ENCODE peak calls at places on chromosomes 16 and 17, in ten cellular contexts. E is endodermal cell; F is CD8-positive, alpha-beta T cell; P is epithelial cell of proximal tubule; Y is psoas muscle; K is OCI-LY7; V is neural progenitor cell; Z is choroid plexus epithelial cell; J is cardiac fibroblast; I is prostate gland. A is an unnamed sample.

GRCh38 chr17:60926466-60927183 is 249.0 kb downstream of the BCAS3 start:
- DNase-seq in Z (no peak), E (no peak), V (no peak), I (no peak), Y (no peak), K (no peak), F (no peak), J (no peak), P (no peak), A (no peak)

GRCh38 chr16:63925221-63925620 is 1196.6 kb downstream of the CDH11 start:
- DNase-seq in P (no peak), I (no peak), E (no peak), Y (no peak), V (no peak), F (no peak), K (no peak), Z (no peak), J (no peak), A (no peak)

GRCh38 chr16:17635183-17635582 is 164.4 kb upstream of the XYLT1 start:
- DNase-seq in Z (no peak), I (no peak), E (no peak), J (no peak), V (no peak), P (no peak), Y (no peak), K (no peak), F (no peak), A (no peak)

GRCh38 chr16:85417156-85417860 is 195.8 kb upstream of the GSE1 start:
- DNase-seq in I (no peak), Z (no peak), Y (peak), P (no peak), E (no peak), K (peak), F (no peak), J (no peak), V (no peak), A (no peak)

GRCh38 chr17:68439656-68440290 is 17.5 kb downstream of the WIPI1 start:
- DNase-seq in E (no peak), K (peak), F (no peak), J (peak), Z (peak), Y (no peak), V (no peak), I (no peak), P (no peak), A (no peak)

GRCh38 chr17:41118721-41119120 is 548 bp upstream of the KRTAP4-11 start:
- DNase-seq in Y (no peak), J (no peak), P (no peak), K (no peak), Z (no peak), V (no peak), I (no peak), F (no peak), E (no peak), A (no peak)

GRCh38 chr16:29318037-29318436 is 88.5 kb downstream of the NPIPB11 start:
- DNase-seq in I (no peak), Y (no peak), K (no peak), V (no peak), J (no peak), E (no peak), Z (peak), P (no peak), F (no peak), A (peak)

GRCh38 chr16:12235110-12235509 is 258.6 kb downstream of the SNX29 start:
- DNase-seq in I (no peak), J (peak), Z (no peak), F (no peak), K (no peak), Y (no peak), V (no peak), P (no peak), E (no peak), A (no peak)

GRCh38 chr16:84117482-84117843 is 721 bp upstream of the MBTPS1 start:
- DNase-seq in P (no peak), Y (no peak), F (peak), V (peak), K (peak), I (no peak), Z (peak), E (peak), J (no peak), A (no peak)

GRCh38 chr17:11412653-11413052 is 171.6 kb downstream of the SHISA6 start:
- DNase-seq in I (no peak), Y (no peak), K (no peak), E (no peak), P (no peak), Z (no peak), V (no peak), J (no peak), F (no peak), A (no peak)

GRCh38 chr17:80777274-80777673 is 214.4 kb upstream of the CHMP6 start:
- DNase-seq in I (no peak), K (no peak), Y (no peak), Z (peak), F (no peak), P (no peak), J (no peak), V (no peak), E (no peak), A (no peak)

GRCh38 chr16:9401173-9401572 is 309.7 kb downstream of the HAPSTR1 start:
- DNase-seq in J (no peak), F (no peak), P (no peak), Z (no peak), V (no peak), K (no peak), I (no peak), Y (no peak), E (no peak), A (no peak)

GRCh38 chr17:56347646-56348045 is 194.4 kb downstream of the ANKFN1 start:
- DNase-seq in F (no peak), Z (no peak), I (no peak), V (no peak), J (no peak), P (no peak), E (no peak), Y (no peak), K (no peak), A (no peak)

GRCh38 chr16:49835116-49835880 is 20.6 kb downstream of the ZNF423 start:
- DNase-seq in J (peak), Y (peak), P (no peak), K (peak), V (no peak), F (no peak), Z (no peak), E (no peak), I (no peak), A (no peak)
- H3K4me3 ChIP-seq in J (no peak), Y (peak), P (no peak), K (no peak), V (no peak), F (no peak), Z (no peak), E (no peak), I (no peak), A (peak)

GRCh38 chr17:83174859-83175550 is 95.6 kb downstream of the METRNL start:
- DNase-seq in F (no peak), J (no peak), Z (no peak), V (no peak), P (no peak), I (no peak), E (peak), K (peak), Y (no peak), A (peak)
- TF ChIP-seq CTCF in F (no peak), J (no peak), Z (peak), V (no peak), P (no peak), I (no peak), E (no peak), K (peak), Y (no peak), A (no peak)

GRCh38 chr16:57265850-57266530 is 18.5 kb downstream of the PLLP start:
- DNase-seq in I (peak), E (no peak), K (no peak), P (no peak), Z (no peak), Y (peak), V (peak), F (no peak), J (peak), A (no peak)

GRCh38 chr16:57264950-57265371 is 19.5 kb downstream of the PLLP start:
- DNase-seq in J (no peak), P (no peak), I (peak), E (no peak), K (no peak), Z (no peak), V (no peak), Y (peak), F (no peak), A (no peak)

GRCh38 chr16:57264381-57264780 is 19.3 kb downstream of the ARL2BP start:
- DNase-seq in Z (no peak), Y (peak), J (no peak), E (peak), F (no peak), K (no peak), P (no peak), I (no peak), V (no peak), A (peak)

GRCh38 chr16:57268804-57269800 is 15.4 kb downstream of the PLLP start:
- DNase-seq in P (no peak), J (peak), E (peak), V (no peak), Y (peak), I (no peak), F (no peak), K (no peak), Z (peak), A (peak)

GRCh38 chr16:57266531-57267268 is 17.8 kb downstream of the PLLP start:
- DNase-seq in Z (no peak), F (no peak), V (no peak), P (no peak), J (no peak), I (peak), E (no peak), K (no peak), Y (no peak), A (no peak)
- H3K4me3 ChIP-seq in Z (no peak), F (peak), V (no peak), P (peak), J (no peak), I (no peak), E (no peak), K (no peak), Y (no peak), A (peak)

DNA sequence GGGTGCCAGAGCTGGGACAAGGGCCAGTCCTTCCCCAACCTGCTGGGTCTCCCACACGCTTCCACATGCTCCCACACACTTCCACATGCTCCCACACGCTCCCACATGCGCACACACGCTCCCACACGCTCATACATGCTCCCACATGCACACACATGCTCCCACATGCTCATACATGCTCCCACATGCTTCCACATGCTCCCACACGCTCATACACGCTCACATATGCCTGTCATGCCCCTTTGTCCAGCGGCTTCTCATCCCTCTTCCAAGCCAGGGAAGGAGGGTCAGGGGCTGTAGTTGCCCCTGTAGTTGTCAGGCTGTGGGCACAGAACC is 9.9 kb upstream of the METRNL start:
- DNase-seq in F (no peak), Z (no peak), V (no peak), P (no peak), K (no peak), Y (peak), I (no peak), J (no peak), E (no peak), A (no peak)
- TF ChIP-seq CTCF in F (no peak), Z (no peak), V (no peak), P (no peak), K (no peak), Y (no peak), I (no peak), J (no peak), E (no peak), A (no peak)

GRCh38 chr17:44030482-44030881 is 15.7 kb upstream of the TMEM101 start:
- DNase-seq in E (no peak), K (no peak), Z (no peak), Y (no peak), V (no peak), I (no peak), F (no peak), J (no peak), P (no peak), A (no peak)
- H3K4me3 ChIP-seq in E (no peak), K (no peak), Z (no peak), Y (no peak), V (no peak), I (no peak), F (no peak), J (no peak), P (no peak), A (no peak)

GRCh38 chr17:19812407-19812806 is 55.3 kb downstream of the ULK2 start:
- DNase-seq in J (peak), V (no peak), I (no peak), Z (peak), K (peak), E (peak), Y (no peak), P (no peak), F (no peak), A (no peak)
- TF ChIP-seq CTCF in J (peak), V (peak), I (no peak), Z (peak), K (peak), E (peak), Y (no peak), P (peak), F (no peak), A (no peak)

GRCh38 chr16:70649300-70649699 is 2.9 kb downstream of the IL34 start:
- DNase-seq in Y (no peak), V (no peak), J (no peak), I (no peak), F (no peak), E (no peak), K (no peak), P (no peak), Z (no peak), A (no peak)

GRCh38 chr16:70648606-70649005 is 2.2 kb downstream of the IL34 start:
- DNase-seq in F (no peak), P (no peak), Z (no peak), E (no peak), I (no peak), Y (no peak), J (no peak), V (no peak), K (no peak), A (no peak)

GRCh38 chr16:70647461-70648359 is 1.4 kb downstream of the IL34 start:
- DNase-seq in Z (no peak), F (no peak), P (no peak), V (no peak), K (no peak), E (no peak), Y (no peak), J (no peak), I (no peak), A (peak)

GRCh38 chr16:70644763-70645597 is 1.4 kb upstream of the IL34 start:
- DNase-seq in V (no peak), K (peak), Y (no peak), J (no peak), F (no peak), Z (no peak), P (no peak), I (no peak), E (peak), A (no peak)

DNA sequence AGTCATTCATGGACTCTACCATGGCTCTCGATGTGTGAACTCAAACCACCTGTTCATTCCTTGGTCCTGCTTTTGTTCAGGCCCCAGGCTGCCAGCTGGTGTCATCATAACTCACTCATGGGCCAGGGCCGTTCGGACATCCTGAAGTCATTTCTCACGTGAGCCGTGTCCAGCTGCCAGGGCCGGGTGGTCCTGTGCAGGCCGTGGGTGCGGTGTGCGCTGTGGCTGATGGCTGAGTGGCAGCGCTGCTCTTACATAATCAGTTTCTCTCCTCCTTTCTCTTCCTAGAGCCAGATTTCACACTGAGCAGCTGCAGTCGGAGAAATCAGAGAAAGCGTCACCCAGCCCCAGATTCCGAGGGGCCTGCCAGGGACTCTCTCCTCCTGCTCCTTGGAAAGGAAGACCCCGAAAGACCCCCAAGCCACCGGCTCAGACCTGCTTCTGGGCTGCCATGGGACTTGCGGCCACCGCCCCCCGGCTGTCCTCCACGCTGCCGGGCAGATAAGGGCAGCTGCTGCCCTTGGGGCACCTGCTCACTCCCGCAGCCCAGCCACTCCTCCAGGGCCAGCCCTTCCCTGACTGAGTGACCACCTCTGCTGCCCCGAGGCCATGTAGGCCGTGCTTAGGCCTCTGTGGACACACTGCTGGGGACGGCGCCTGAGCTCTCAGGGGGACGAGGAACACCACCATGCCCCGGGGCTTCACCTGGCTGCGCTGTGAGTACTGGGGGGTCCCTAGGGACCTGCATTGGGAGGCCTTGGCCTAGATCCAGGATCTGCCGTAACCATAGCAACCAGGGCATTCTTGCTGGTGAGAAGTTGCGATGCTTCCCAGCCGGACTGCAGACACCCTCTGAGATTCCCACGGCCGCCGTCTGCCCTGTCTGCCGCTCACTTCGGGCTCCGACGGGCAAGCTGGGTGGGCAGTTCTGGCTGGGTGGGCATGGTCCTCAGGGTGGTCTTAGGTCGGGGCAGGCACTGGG is at the start of gene IL34:
- DNase-seq in K (no peak), E (no peak), I (no peak), P (no peak), Z (peak), J (peak), F (no peak), Y (peak), V (no peak), A (peak)
- H3K4me3 ChIP-seq in K (no peak), E (no peak), I (no peak), P (no peak), Z (no peak), J (no peak), F (no peak), Y (peak), V (no peak), A (peak)

A was measured in coronary artery.